ENCODE peak calls at places on chromosomes 4 and X, in eight cellular contexts. Q is mesothelial cell of epicardium, L is SW480, T is heart left ventricle, I is hippocampal formation, H is AG10803, Y is pulmonary artery endothelial cell, W is GM20000. M is an unnamed sample.

GRCh38 chr4:57430706-57431105 is 320.5 kb upstream of the IGFBP7 start:
- DNase-seq in Q (no peak), L (no peak), T (no peak), I (no peak), H (no peak), Y (no peak), W (no peak), M (no peak)

GRCh38 chr4:793109-793861 is 32.6 kb downstream of the CPLX1 start:
- DNase-seq in Q (no peak), L (no peak), T (no peak), I (no peak), H (no peak), Y (no peak), W (no peak), M (no peak)

GRCh38 chr4:77776182-77777134 is 42.7 kb downstream of the CNOT6L start:
- DNase-seq in Q (no peak), L (no peak), T (no peak), I (no peak), H (no peak), Y (no peak), W (no peak), M (peak; percentile 26)

GRCh38 chr4:116016201-116016600 is 902.8 kb upstream of the NDST4 start:
- DNase-seq in Q (no peak), L (no peak), T (peak; percentile 41), I (no peak), H (peak; percentile 15), Y (no peak), W (no peak), M (no peak)

GRCh38 chr4:38088321-38088720 is 128.1 kb downstream of the PTTG2 start:
- DNase-seq in Q (no peak), L (no peak), T (no peak), I (no peak), H (no peak), Y (no peak), W (no peak), M (no peak)

GRCh38 chr4:40311811-40312346 is 23.3 kb upstream of the CHRNA9 start:
- DNase-seq in Q (no peak), L (no peak), T (no peak), I (no peak), H (no peak), Y (peak; percentile 81), W (no peak), M (no peak)

GRCh38 chrX:96483642-96484160 is 200.9 kb upstream of the DIAPH2 start:
- DNase-seq in Q (no peak), L (no peak), T (no peak), I (no peak), H (no peak), Y (no peak), W (no peak), M (no peak)

GRCh38 chrX:110277609-110278008 is 40.3 kb downstream of the AMMECR1 start:
- DNase-seq in Q (no peak), L (no peak), T (no peak), I (no peak), H (no peak), Y (no peak), W (no peak), M (no peak)

GRCh38 chr4:107647591-107647990 is 72.4 kb downstream of the PAPSS1 start:
- DNase-seq in Q (no peak), L (no peak), T (no peak), I (no peak), H (peak; percentile 82), Y (no peak), W (no peak), M (no peak)

GRCh38 chr4:156628858-156629257 is 342.7 kb downstream of the PDGFC start:
- DNase-seq in Q (no peak), L (no peak), T (no peak), I (no peak), H (no peak), Y (no peak), W (no peak), M (no peak)

GRCh38 chrX:18026171-18026570 is 165.1 kb upstream of the RAI2 start:
- DNase-seq in Q (no peak), L (peak; percentile 24), T (peak; percentile 41), I (no peak), H (no peak), Y (no peak), W (no peak), M (no peak)

GRCh38 chr4:3266076-3266475 is 17.1 kb downstream of the MSANTD1 start:
- DNase-seq in Q (no peak), L (no peak), T (no peak), I (no peak), H (no peak), Y (no peak), W (no peak), M (no peak)

M was measured in left kidney.